ENCODE peak calls at places on chromosomes 3 and 15, in nine cellular contexts. M is activated CD4-positive, alpha-beta T cell treated with anti-CD3 and anti-CD28 coated beads for 48 hours; V is heart right ventricle; R is astrocyte of the spinal cord; W is activated naive CD4-positive, alpha-beta T cell treated with anti-CD3 and anti-CD28 coated beads, Interleukin-2, amount 50 U/mL, for 72 hours; J is A549; E is mucosa of descending colon; B is amygdala; O is CD8-positive, alpha-beta memory T cell. N is an unnamed sample.

GRCh38 chr3:140686128-140686527 is 8.3 kb downstream of the TRIM42 start:
- DNase-seq in J (no peak), R (no peak), O (no peak), E (no peak), B (no peak), V (no peak), W (no peak), M (no peak), N (no peak)

GRCh38 chr3:172586447-172586846 is 63.2 kb upstream of the TNFSF10 start:
- DNase-seq in V (no peak), B (no peak), R (peak), J (no peak), W (no peak), M (no peak), E (no peak), O (no peak), N (no peak)

GRCh38 chr3:18951333-18951732 is 197.0 kb upstream of the KCNH8 start:
- DNase-seq in J (no peak), V (no peak), E (no peak), M (no peak), R (no peak), B (no peak), W (no peak), O (no peak), N (no peak)

GRCh38 chr3:23493846-23494245 is 290.7 kb downstream of the UBE2E2 start:
- DNase-seq in R (no peak), M (no peak), V (no peak), O (no peak), B (no peak), W (no peak), J (no peak), E (no peak), N (no peak)

GRCh38 chr3:39185326-39185958 is 7.0 kb downstream of the XIRP1 start:
- DNase-seq in E (no peak), B (no peak), J (no peak), V (no peak), W (no peak), O (no peak), R (no peak), M (no peak), N (no peak)

GRCh38 chr3:10555263-10555662 is 49.9 kb upstream of the ATP2B2 start:
- DNase-seq in O (no peak), M (no peak), B (no peak), V (no peak), W (no peak), J (no peak), R (no peak), E (no peak), N (no peak)

GRCh38 chr3:192467230-192468186 is 259.8 kb downstream of the FGF12 start:
- DNase-seq in R (peak), J (peak), W (peak), O (no peak), M (peak), E (peak), V (peak), B (no peak), N (peak)

GRCh38 chr3:21665444-21665843 is 85.6 kb downstream of the ZNF385D start:
- DNase-seq in W (no peak), E (no peak), R (peak), O (no peak), J (no peak), B (no peak), V (no peak), M (no peak), N (no peak)

GRCh38 chr15:48414015-48414414 is 82.8 kb downstream of the DUT start:
- DNase-seq in W (no peak), R (peak), B (no peak), J (no peak), V (no peak), O (no peak), E (no peak), M (no peak), N (no peak)

GRCh38 chr15:65561934-65562333 is 31.7 kb downstream of the HACD3 start:
- DNase-seq in O (no peak), J (no peak), W (no peak), M (no peak), E (no peak), B (no peak), R (no peak), V (no peak), N (no peak)

N was measured in stomach.